ENCODE peak calls at places on chromosomes 16 and 17, in seven cellular contexts. One of them, this sample, is unnamed.

GRCh38 chr16:28846933-28847273 is 755 bp upstream of the TUFM start:
- DNase-seq in K562: no peak
- DNase-seq in H1: no peak
- DNase-seq in ovary: peak; percentile 19
- DNase-seq in transverse colon: no peak
- DNase-seq in stomach: no peak
- DNase-seq in A549: no peak
- DNase-seq in this sample: no peak

GRCh38 chr17:60573139-60573975 is 26.6 kb upstream of the PPM1D start:
- DNase-seq in stomach: no peak
- DNase-seq in transverse colon: no peak
- DNase-seq in K562: no peak
- DNase-seq in A549: no peak
- DNase-seq in H1: no peak
- DNase-seq in ovary: no peak
- DNase-seq in this sample: no peak

GRCh38 chr16:50260206-50261159 is 5.9 kb upstream of the ADCY7 start:
- DNase-seq in H1: no peak
- DNase-seq in stomach: no peak
- DNase-seq in K562: no peak
- DNase-seq in A549: no peak
- DNase-seq in transverse colon: no peak
- DNase-seq in ovary: no peak
- DNase-seq in this sample: no peak

GRCh38 chr17:45414997-45415881 is 17.4 kb downstream of the ARHGAP27 start:
- DNase-seq in ovary: no peak
- DNase-seq in A549: no peak
- DNase-seq in H1: no peak
- DNase-seq in transverse colon: peak; percentile 59
- DNase-seq in K562: no peak
- DNase-seq in stomach: no peak
- DNase-seq in this sample: no peak

GRCh38 chr16:67857547-67858233 is 10.2 kb upstream of the CENPT start:
- DNase-seq in ovary: no peak
- DNase-seq in H1: no peak
- DNase-seq in A549: peak; percentile 95
- DNase-seq in stomach: peak; percentile 65
- DNase-seq in K562: peak; percentile 60
- DNase-seq in transverse colon: peak; percentile 75
- DNase-seq in this sample: peak; percentile 91

GRCh38 chr17:67999291-67999911 is 3.1 kb upstream of the C17orf58 start:
- DNase-seq in ovary: no peak
- DNase-seq in transverse colon: no peak
- DNase-seq in stomach: no peak
- DNase-seq in H1: no peak
- DNase-seq in K562: no peak
- DNase-seq in A549: no peak
- DNase-seq in this sample: no peak

GRCh38 chr16:48971571-48972071 is 310.0 kb downstream of the CBLN1 start:
- DNase-seq in A549: no peak
- DNase-seq in H1: no peak
- DNase-seq in K562: no peak
- DNase-seq in transverse colon: no peak
- DNase-seq in ovary: no peak
- DNase-seq in stomach: no peak
- DNase-seq in this sample: no peak

GRCh38 chr17:3894188-3894587 is 1.3 kb upstream of the CAMKK1 start:
- DNase-seq in stomach: no peak
- DNase-seq in ovary: no peak
- DNase-seq in H1: no peak
- DNase-seq in K562: no peak
- DNase-seq in A549: no peak
- DNase-seq in transverse colon: no peak
- DNase-seq in this sample: no peak

GRCh38 chr16:51286272-51286671 is 135.2 kb upstream of the SALL1 start:
- DNase-seq in A549: no peak
- DNase-seq in H1: no peak
- DNase-seq in ovary: no peak
- DNase-seq in transverse colon: no peak
- DNase-seq in K562: no peak
- DNase-seq in stomach: no peak
- DNase-seq in this sample: no peak

GRCh38 chr17:77666881-77667395 is 291.6 kb upstream of the TNRC6C start:
- DNase-seq in H1: no peak
- DNase-seq in ovary: no peak
- DNase-seq in stomach: no peak
- DNase-seq in K562: no peak
- DNase-seq in A549: no peak
- DNase-seq in transverse colon: peak; percentile 17
- DNase-seq in this sample: peak; percentile 30

GRCh38 chr17:80192268-80192667 is 22.4 kb downstream of the CARD14 start:
- DNase-seq in K562: no peak
- DNase-seq in ovary: no peak
- DNase-seq in A549: no peak
- DNase-seq in stomach: no peak
- DNase-seq in transverse colon: no peak
- DNase-seq in H1: no peak
- DNase-seq in this sample: no peak

GRCh38 chr17:60971515-60972369 is 294.1 kb downstream of the BCAS3 start:
- DNase-seq in transverse colon: peak; percentile 28
- DNase-seq in A549: peak; percentile 73
- DNase-seq in K562: peak; percentile 11
- DNase-seq in stomach: peak; percentile 40
- DNase-seq in H1: peak; percentile 49
- DNase-seq in ovary: no peak
- DNase-seq in this sample: no peak

GRCh38 chr17:65956814-65957213 is 235.1 kb downstream of the CEP112 start:
- DNase-seq in stomach: no peak
- DNase-seq in H1: no peak
- DNase-seq in transverse colon: no peak
- DNase-seq in K562: no peak
- DNase-seq in A549: no peak
- DNase-seq in ovary: no peak
- DNase-seq in this sample: no peak

GRCh38 chr17:73686126-73686525 is 41.9 kb upstream of the SDK2 start:
- DNase-seq in transverse colon: no peak
- DNase-seq in ovary: no peak
- DNase-seq in K562: no peak
- DNase-seq in H1: no peak
- DNase-seq in stomach: no peak
- DNase-seq in A549: no peak
- DNase-seq in this sample: no peak

GRCh38 chr17:82091264-82092066 is 6.6 kb downstream of the FASN start:
- DNase-seq in K562: no peak
- DNase-seq in H1: peak; percentile 42
- DNase-seq in stomach: no peak
- DNase-seq in ovary: no peak
- DNase-seq in A549: no peak
- DNase-seq in transverse colon: no peak
- DNase-seq in this sample: no peak

GRCh38 chr17:67506966-67507365 is 129.9 kb downstream of the PITPNC1 start:
- DNase-seq in H1: no peak
- DNase-seq in K562: no peak
- DNase-seq in A549: no peak
- DNase-seq in stomach: no peak
- DNase-seq in ovary: no peak
- DNase-seq in transverse colon: no peak
- DNase-seq in this sample: no peak

GRCh38 chr16:56691885-56692284 is 9.6 kb downstream of the MT1X start:
- DNase-seq in stomach: no peak
- DNase-seq in transverse colon: peak; percentile 46
- DNase-seq in A549: peak; percentile 90
- DNase-seq in ovary: no peak
- DNase-seq in H1: no peak
- DNase-seq in K562: no peak
- DNase-seq in this sample: no peak

GRCh38 chr17:10149573-10150399 is 48.6 kb downstream of the GAS7 start:
- DNase-seq in ovary: no peak
- DNase-seq in K562: no peak
- DNase-seq in transverse colon: no peak
- DNase-seq in H1: no peak
- DNase-seq in A549: peak; percentile 35
- DNase-seq in stomach: no peak
- DNase-seq in this sample: no peak

GRCh38 chr16:78576941-78577340 is 477.5 kb downstream of the WWOX start:
- DNase-seq in transverse colon: no peak
- DNase-seq in ovary: no peak
- DNase-seq in K562: no peak
- DNase-seq in A549: peak; percentile 4
- DNase-seq in stomach: no peak
- DNase-seq in H1: no peak
- DNase-seq in this sample: no peak

GRCh38 chr16:66326995-66327513 is 39.4 kb upstream of the CDH5 start:
- DNase-seq in A549: no peak
- DNase-seq in transverse colon: peak; percentile 21
- DNase-seq in K562: peak; percentile 27
- DNase-seq in H1: no peak
- DNase-seq in stomach: no peak
- DNase-seq in ovary: no peak
- DNase-seq in this sample: no peak

GRCh38 chr17:7260151-7260550 is 2.1 kb downstream of the CLDN7 start:
- DNase-seq in A549: no peak
- DNase-seq in H1: no peak
- DNase-seq in stomach: no peak
- DNase-seq in K562: no peak
- DNase-seq in ovary: no peak
- DNase-seq in transverse colon: peak; percentile 37
- DNase-seq in this sample: no peak

GRCh38 chr16:88777801-88778415 is 7.1 kb downstream of the PIEZO1 start:
- DNase-seq in A549: no peak
- DNase-seq in transverse colon: no peak
- DNase-seq in stomach: no peak
- DNase-seq in ovary: no peak
- DNase-seq in H1: no peak
- DNase-seq in K562: no peak
- DNase-seq in this sample: no peak

GRCh38 chr17:12230411-12230810 is 209.7 kb downstream of the MAP2K4 start:
- DNase-seq in H1: no peak
- DNase-seq in K562: no peak
- DNase-seq in stomach: no peak
- DNase-seq in A549: no peak
- DNase-seq in ovary: no peak
- DNase-seq in transverse colon: no peak
- DNase-seq in this sample: no peak

GRCh38 chr16:89054714-89055113 is 38.9 kb upstream of the ACSF3 start:
- DNase-seq in ovary: no peak
- DNase-seq in K562: no peak
- DNase-seq in transverse colon: no peak
- DNase-seq in stomach: no peak
- DNase-seq in A549: no peak
- DNase-seq in H1: no peak
- DNase-seq in this sample: no peak

GRCh38 chr17:53313746-53314145 is 509.0 kb upstream of the KIF2B start:
- DNase-seq in stomach: no peak
- DNase-seq in ovary: no peak
- DNase-seq in K562: no peak
- DNase-seq in A549: no peak
- DNase-seq in H1: no peak
- DNase-seq in transverse colon: no peak
- DNase-seq in this sample: no peak

GRCh38 chr16:96935-97381 is 18.9 kb downstream of the MPG start:
- DNase-seq in transverse colon: peak; percentile 91
- DNase-seq in ovary: peak; percentile 77
- DNase-seq in H1: peak; percentile 97
- DNase-seq in stomach: peak; percentile 92
- DNase-seq in A549: peak; percentile 88
- DNase-seq in K562: peak; percentile 97
- DNase-seq in this sample: peak; percentile 95

GRCh38 chr17:47064684-47065083 is 85.6 kb upstream of the RPRML start:
- DNase-seq in K562: no peak
- DNase-seq in transverse colon: no peak
- DNase-seq in H1: no peak
- DNase-seq in stomach: no peak
- DNase-seq in ovary: no peak
- DNase-seq in A549: no peak
- DNase-seq in this sample: no peak

GRCh38 chr17:47072881-47073280 is 93.8 kb upstream of the RPRML start:
- DNase-seq in transverse colon: no peak
- DNase-seq in stomach: no peak
- DNase-seq in A549: no peak
- DNase-seq in K562: no peak
- DNase-seq in H1: peak; percentile 30
- DNase-seq in ovary: no peak
- DNase-seq in this sample: no peak

GRCh38 chr17:47066095-47066494 is 87.0 kb upstream of the RPRML start:
- DNase-seq in ovary: no peak
- DNase-seq in H1: no peak
- DNase-seq in stomach: no peak
- DNase-seq in transverse colon: no peak
- DNase-seq in K562: peak; percentile 13
- DNase-seq in A549: peak; percentile 29
- DNase-seq in this sample: no peak

GRCh38 chr17:47063475-47063874 is 84.4 kb upstream of the RPRML start:
- DNase-seq in ovary: no peak
- DNase-seq in A549: no peak
- DNase-seq in K562: no peak
- DNase-seq in transverse colon: no peak
- DNase-seq in stomach: no peak
- DNase-seq in H1: no peak
- DNase-seq in this sample: no peak

GRCh38 chr17:47066841-47067682 is 88.0 kb upstream of the RPRML start:
- DNase-seq in K562: peak; percentile 96
- DNase-seq in A549: peak; percentile 96
- DNase-seq in ovary: peak; percentile 75
- DNase-seq in stomach: peak; percentile 73
- DNase-seq in transverse colon: peak; percentile 79
- DNase-seq in H1: peak; percentile 84
- DNase-seq in this sample: peak; percentile 87
- TF ChIP-seq EP300 in K562: peak; percentile 83
- TF ChIP-seq EP300 in A549: no peak
- TF ChIP-seq EP300 in ovary: no peak
- TF ChIP-seq EP300 in stomach: no peak
- TF ChIP-seq EP300 in transverse colon: no peak
- TF ChIP-seq EP300 in H1: peak; percentile 83
- TF ChIP-seq EP300 in this sample: no peak

GRCh38 chr16:3735541-3735940 is 18.2 kb upstream of the TRAP1 start:
- DNase-seq in A549: no peak
- DNase-seq in ovary: no peak
- DNase-seq in K562: no peak
- DNase-seq in H1: no peak
- DNase-seq in transverse colon: no peak
- DNase-seq in stomach: no peak
- DNase-seq in this sample: no peak
- TF ChIP-seq POLR2A in A549: no peak
- TF ChIP-seq POLR2A in ovary: no peak
- TF ChIP-seq POLR2A in K562: no peak
- TF ChIP-seq POLR2A in H1: no peak
- TF ChIP-seq POLR2A in transverse colon: no peak
- TF ChIP-seq POLR2A in stomach: no peak
- TF ChIP-seq POLR2A in this sample: no peak

GRCh38 chr16:11297492-11298142 is 16.5 kb upstream of the PRM1 start:
- DNase-seq in ovary: peak; percentile 63
- DNase-seq in K562: peak; percentile 65
- DNase-seq in H1: peak; percentile 66
- DNase-seq in stomach: peak; percentile 91
- DNase-seq in A549: no peak
- DNase-seq in transverse colon: peak; percentile 84
- DNase-seq in this sample: no peak
- TF ChIP-seq EP300 in ovary: no peak
- TF ChIP-seq EP300 in K562: no peak
- TF ChIP-seq EP300 in H1: no peak
- TF ChIP-seq EP300 in stomach: no peak
- TF ChIP-seq EP300 in A549: no peak
- TF ChIP-seq EP300 in transverse colon: no peak
- TF ChIP-seq EP300 in this sample: no peak

GRCh38 chr17:38853292-38854219 is at the start of gene RPL23:
- DNase-seq in H1: peak; percentile 90
- DNase-seq in K562: peak; percentile 85
- DNase-seq in ovary: peak; percentile 93
- DNase-seq in stomach: peak; percentile 96
- DNase-seq in A549: peak; percentile 99
- DNase-seq in transverse colon: peak; percentile 96
- DNase-seq in this sample: peak; percentile 97
- TF ChIP-seq POLR2A in H1: peak; percentile 97
- TF ChIP-seq POLR2A in K562: peak; percentile 99
- TF ChIP-seq POLR2A in ovary: peak; percentile 96
- TF ChIP-seq POLR2A in stomach: no peak
- TF ChIP-seq POLR2A in A549: peak; percentile 97
- TF ChIP-seq POLR2A in transverse colon: peak; percentile 97
- TF ChIP-seq POLR2A in this sample: peak; percentile 68